ENCODE peak calls at places on chromosome 15, in nine cellular contexts. One of them, this sample, is unnamed.
A peak's percentile ranks its signal among the peaks of the same experiment; 100 is the strongest.

GRCh38 chr15:71649894-71650293 is 160.5 kb upstream of the NR2E3 start:
- DNase-seq in tibial artery: no peak
- DNase-seq in amniotic stem cell: no peak
- DNase-seq in NCI-H774: peak; percentile 34
- DNase-seq in A549: peak; percentile 15
- DNase-seq in fibroblast of pulmonary artery: no peak
- DNase-seq in IMR-90: peak; percentile 18
- DNase-seq in NCI-H1092 treated with DMSO at 0.1 percent for 48 hours: no peak
- DNase-seq in fibroblast of lung: peak; percentile 49
- DNase-seq in this sample: no peak

GRCh38 chr15:69081310-69082004 is 67.0 kb downstream of the NOX5 start:
- DNase-seq in tibial artery: peak; percentile 55
- DNase-seq in amniotic stem cell: no peak
- DNase-seq in NCI-H774: no peak
- DNase-seq in A549: no peak
- DNase-seq in fibroblast of pulmonary artery: peak; percentile 90
- DNase-seq in IMR-90: peak; percentile 40
- DNase-seq in NCI-H1092 treated with DMSO at 0.1 percent for 48 hours: no peak
- DNase-seq in fibroblast of lung: peak; percentile 40
- DNase-seq in this sample: no peak

GRCh38 chr15:48532938-48533337 is 112.6 kb downstream of the FBN1 start:
- DNase-seq in tibial artery: no peak
- DNase-seq in amniotic stem cell: no peak
- DNase-seq in NCI-H774: no peak
- DNase-seq in A549: no peak
- DNase-seq in fibroblast of pulmonary artery: no peak
- DNase-seq in IMR-90: no peak
- DNase-seq in NCI-H1092 treated with DMSO at 0.1 percent for 48 hours: no peak
- DNase-seq in fibroblast of lung: no peak
- DNase-seq in this sample: no peak

GRCh38 chr15:88657326-88658069 is 18.7 kb downstream of the ISG20 start:
- DNase-seq in tibial artery: no peak
- DNase-seq in amniotic stem cell: peak; percentile 26
- DNase-seq in NCI-H774: no peak
- DNase-seq in A549: peak; percentile 62
- DNase-seq in fibroblast of pulmonary artery: peak; percentile 71
- DNase-seq in IMR-90: peak; percentile 61
- DNase-seq in NCI-H1092 treated with DMSO at 0.1 percent for 48 hours: peak; percentile 10
- DNase-seq in fibroblast of lung: peak; percentile 57
- DNase-seq in this sample: no peak

GRCh38 chr15:60551781-60552161 is 72.8 kb upstream of the ICE2 start:
- DNase-seq in tibial artery: no peak
- DNase-seq in amniotic stem cell: no peak
- DNase-seq in NCI-H774: no peak
- DNase-seq in A549: peak; percentile 16
- DNase-seq in fibroblast of pulmonary artery: no peak
- DNase-seq in IMR-90: no peak
- DNase-seq in NCI-H1092 treated with DMSO at 0.1 percent for 48 hours: no peak
- DNase-seq in fibroblast of lung: no peak
- DNase-seq in this sample: no peak

GRCh38 chr15:87498545-87498944 is 758.0 kb downstream of the NTRK3 start:
- DNase-seq in tibial artery: no peak
- DNase-seq in amniotic stem cell: no peak
- DNase-seq in NCI-H774: no peak
- DNase-seq in A549: no peak
- DNase-seq in fibroblast of pulmonary artery: no peak
- DNase-seq in IMR-90: peak; percentile 0
- DNase-seq in NCI-H1092 treated with DMSO at 0.1 percent for 48 hours: no peak
- DNase-seq in fibroblast of lung: no peak
- DNase-seq in this sample: no peak

GRCh38 chr15:61195116-61196002 is 33.7 kb downstream of the RORA start:
- DNase-seq in tibial artery: no peak
- DNase-seq in amniotic stem cell: peak; percentile 4
- DNase-seq in NCI-H774: peak; percentile 0
- DNase-seq in A549: peak; percentile 71
- DNase-seq in fibroblast of pulmonary artery: peak; percentile 72
- DNase-seq in IMR-90: peak; percentile 43
- DNase-seq in NCI-H1092 treated with DMSO at 0.1 percent for 48 hours: peak; percentile 36
- DNase-seq in fibroblast of lung: peak; percentile 65
- DNase-seq in this sample: peak; percentile 10

GRCh38 chr15:48974865-48975264 is 11.1 kb upstream of the SHC4 start:
- DNase-seq in tibial artery: no peak
- DNase-seq in amniotic stem cell: no peak
- DNase-seq in NCI-H774: no peak
- DNase-seq in A549: peak; percentile 14
- DNase-seq in fibroblast of pulmonary artery: peak; percentile 28
- DNase-seq in IMR-90: no peak
- DNase-seq in NCI-H1092 treated with DMSO at 0.1 percent for 48 hours: no peak
- DNase-seq in fibroblast of lung: no peak
- DNase-seq in this sample: no peak

GRCh38 chr15:97961067-97961954 is 808 bp downstream of the ARRDC4 start:
- DNase-seq in tibial artery: peak; percentile 37
- DNase-seq in amniotic stem cell: no peak
- DNase-seq in NCI-H774: peak; percentile 17
- DNase-seq in A549: no peak
- DNase-seq in fibroblast of pulmonary artery: peak; percentile 20
- DNase-seq in IMR-90: peak; percentile 4
- DNase-seq in NCI-H1092 treated with DMSO at 0.1 percent for 48 hours: no peak
- DNase-seq in fibroblast of lung: peak; percentile 25
- DNase-seq in this sample: peak; percentile 32

GRCh38 chr15:62649793-62650420 is 392.6 kb upstream of the TPM1 start:
- DNase-seq in tibial artery: peak; percentile 53
- DNase-seq in amniotic stem cell: no peak
- DNase-seq in NCI-H774: no peak
- DNase-seq in A549: no peak
- DNase-seq in fibroblast of pulmonary artery: peak; percentile 56
- DNase-seq in IMR-90: peak; percentile 58
- DNase-seq in NCI-H1092 treated with DMSO at 0.1 percent for 48 hours: no peak
- DNase-seq in fibroblast of lung: peak; percentile 21
- DNase-seq in this sample: no peak

GRCh38 chr15:39358441-39359041 is 222.3 kb upstream of the THBS1 start:
- DNase-seq in tibial artery: peak; percentile 73
- DNase-seq in amniotic stem cell: no peak
- DNase-seq in NCI-H774: no peak
- DNase-seq in A549: no peak
- DNase-seq in fibroblast of pulmonary artery: peak; percentile 67
- DNase-seq in IMR-90: peak; percentile 84
- DNase-seq in NCI-H1092 treated with DMSO at 0.1 percent for 48 hours: no peak
- DNase-seq in fibroblast of lung: peak; percentile 61
- DNase-seq in this sample: no peak

GRCh38 chr15:78308422-78309021 is 9.1 kb upstream of the SKIC8 start:
- DNase-seq in tibial artery: peak; percentile 47
- DNase-seq in amniotic stem cell: peak; percentile 39
- DNase-seq in NCI-H774: peak; percentile 59
- DNase-seq in A549: peak; percentile 77
- DNase-seq in fibroblast of pulmonary artery: peak; percentile 72
- DNase-seq in IMR-90: peak; percentile 58
- DNase-seq in NCI-H1092 treated with DMSO at 0.1 percent for 48 hours: peak; percentile 64
- DNase-seq in fibroblast of lung: peak; percentile 59
- DNase-seq in this sample: peak; percentile 41

GRCh38 chr15:40787344-40787841 is 17.6 kb downstream of the C15orf62 start:
- DNase-seq in tibial artery: no peak
- DNase-seq in amniotic stem cell: no peak
- DNase-seq in NCI-H774: peak; percentile 89
- DNase-seq in A549: no peak
- DNase-seq in fibroblast of pulmonary artery: peak; percentile 78
- DNase-seq in IMR-90: peak; percentile 62
- DNase-seq in NCI-H1092 treated with DMSO at 0.1 percent for 48 hours: peak; percentile 19
- DNase-seq in fibroblast of lung: peak; percentile 57
- DNase-seq in this sample: peak; percentile 53